ENCODE peak calls at places on chromosome 18, in eight cellular contexts. W, C, G, A, B, J, N and E are unnamed samples.
A peak's percentile ranks its signal among the peaks of the same experiment; 100 is the strongest.

GRCh38 chr18:42525905-42526304 is 570.9 kb downstream of the PIK3C3 start:
- DNase-seq in A (no peak), C (no peak), J (no peak), W (no peak), G (no peak), N (no peak), B (no peak), E (no peak)

GRCh38 chr18:2304378-2305175 is 266.7 kb downstream of the METTL4 start:
- DNase-seq in J (peak; percentile 46), C (no peak), A (no peak), N (peak; percentile 51), G (no peak), B (no peak), W (peak; percentile 23), E (no peak)

GRCh38 chr18:39966275-39966674 is 1988.8 kb upstream of the PIK3C3 start:
- DNase-seq in N (no peak), W (no peak), G (no peak), B (no peak), A (no peak), J (no peak), C (no peak), E (no peak)

GRCh38 chr18:52716926-52717325 is 376.9 kb downstream of the DCC start:
- DNase-seq in B (peak; percentile 38), N (peak; percentile 6), J (peak; percentile 8), A (no peak), G (peak; percentile 24), W (no peak), C (no peak), E (no peak)

GRCh38 chr18:30280861-30281470 is 761.6 kb downstream of the DSC3 start:
- DNase-seq in B (peak; percentile 59), J (peak; percentile 51), W (peak; percentile 50), N (peak; percentile 75), A (peak; percentile 34), C (peak; percentile 14), G (peak; percentile 16), E (peak; percentile 29)

GRCh38 chr18:4144201-4144600 is 310.9 kb downstream of the DLGAP1 start:
- DNase-seq in C (no peak), G (no peak), W (no peak), J (no peak), B (no peak), N (no peak), A (no peak), E (no peak)

GRCh38 chr18:23131693-23132319 is 3.5 kb upstream of the CABLES1 start:
- DNase-seq in C (no peak), B (peak; percentile 76), G (peak; percentile 70), N (peak; percentile 91), W (peak; percentile 65), A (peak; percentile 73), J (peak; percentile 87), E (peak; percentile 64)

GRCh38 chr18:11994708-11995444 is 13.6 kb downstream of the IMPA2 start:
- DNase-seq in J (no peak), W (peak; percentile 18), C (peak; percentile 88), G (no peak), B (no peak), A (no peak), N (no peak), E (no peak)

GRCh38 chr18:58394046-58394445 is 234.8 kb downstream of the ALPK2 start:
- DNase-seq in B (no peak), J (no peak), W (peak; percentile 55), G (no peak), A (no peak), N (no peak), C (peak; percentile 39), E (no peak)

GRCh38 chr18:11689031-11689971 is at the start of gene GNAL:
- DNase-seq in J (peak; percentile 68), C (peak; percentile 16), G (peak; percentile 75), W (peak; percentile 70), A (peak; percentile 77), B (peak; percentile 80), N (peak; percentile 92), E (peak; percentile 30)

GRCh38 chr18:40874233-40874632 is 1080.8 kb upstream of the PIK3C3 start:
- DNase-seq in G (no peak), J (peak; percentile 21), C (no peak), W (no peak), N (peak; percentile 77), A (no peak), B (no peak), E (no peak)

GRCh38 chr18:62334110-62334509 is 9.0 kb downstream of the TNFRSF11A start:
- DNase-seq in A (no peak), J (no peak), C (no peak), G (no peak), B (no peak), N (peak; percentile 69), W (peak; percentile 8), E (no peak)

GRCh38 chr18:2898131-2898640 is 51.4 kb downstream of the EMILIN2 start:
- DNase-seq in G (no peak), A (no peak), N (no peak), J (no peak), B (no peak), C (peak; percentile 52), W (peak; percentile 40), E (no peak)

GRCh38 chr18:58965930-58966662 is 101.4 kb downstream of the ZNF532 start:
- DNase-seq in A (no peak), J (no peak), C (no peak), B (no peak), W (no peak), N (no peak), G (no peak), E (no peak)

GRCh38 chr18:24914148-24914525 is 437.8 kb downstream of the ZNF521 start:
- DNase-seq in A (no peak), B (no peak), C (no peak), N (no peak), J (no peak), W (no peak), G (no peak), E (no peak)

GRCh38 chr18:77433076-77433475 is 183.4 kb downstream of the GALR1 start:
- DNase-seq in B (no peak), W (no peak), G (no peak), C (no peak), N (no peak), J (no peak), A (no peak), E (no peak)

GRCh38 chr18:77065221-77065981 is 67.2 kb downstream of the MBP start:
- DNase-seq in W (peak; percentile 85), G (no peak), B (peak; percentile 91), C (no peak), J (peak; percentile 97), A (peak; percentile 82), N (peak; percentile 97), E (peak; percentile 75)

GRCh38 chr18:55477537-55478300 is 110.3 kb downstream of the TCF4 start:
- DNase-seq in J (no peak), C (peak; percentile 23), A (no peak), B (peak; percentile 44), N (peak; percentile 72), W (peak; percentile 49), G (peak; percentile 33), E (no peak)
- TF ChIP-seq CTCF in J (no peak), C (peak; percentile 5), A (no peak), B (no peak), N (peak; percentile 27), W (peak; percentile 60), G (no peak), E (peak; percentile 14)

DNA sequence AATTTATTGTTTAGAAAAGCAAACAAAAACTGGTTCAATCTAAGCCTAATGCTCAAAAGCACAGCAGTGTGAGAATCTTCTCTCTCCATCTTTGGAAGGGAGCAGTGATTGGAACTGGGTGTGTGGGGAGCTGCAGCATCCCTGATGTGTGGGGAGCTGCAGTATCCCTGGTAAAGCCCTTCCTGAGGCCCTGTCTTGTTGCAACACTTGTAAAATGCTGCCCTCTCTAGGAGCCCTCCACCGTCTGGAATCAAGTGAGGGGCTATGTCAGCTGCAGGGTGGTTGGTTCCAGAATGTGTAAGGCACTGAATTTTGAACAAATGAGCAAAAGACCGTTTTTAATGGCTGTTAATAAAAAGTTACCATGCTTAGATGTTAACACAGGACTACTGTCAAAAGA is 147.7 kb upstream of the RAB12 start:
- DNase-seq in G (no peak), B (no peak), C (no peak), A (no peak), J (no peak), W (no peak), N (peak; percentile 13), E (no peak)
- TF ChIP-seq CTCF in G (no peak), B (no peak), C (no peak), A (no peak), J (no peak), W (no peak), N (no peak), E (no peak)

GRCh38 chr18:66043009-66043408 is 292.2 kb downstream of the CDH7 start:
- DNase-seq in A (no peak), G (no peak), N (no peak), J (no peak), B (no peak), C (no peak), W (no peak), E (no peak)

GRCh38 chr18:66048404-66048803 is 297.6 kb downstream of the CDH7 start:
- DNase-seq in W (no peak), C (peak; percentile 2), N (no peak), A (no peak), B (peak; percentile 1), G (no peak), J (no peak), E (no peak)

GRCh38 chr18:66046025-66046602 is 295.3 kb downstream of the CDH7 start:
- DNase-seq in A (no peak), W (no peak), J (no peak), G (no peak), N (no peak), B (no peak), C (no peak), E (no peak)
- TF ChIP-seq CTCF in A (no peak), W (no peak), J (no peak), G (no peak), N (no peak), B (no peak), C (no peak), E (no peak)

GRCh38 chr18:8063733-8064132 is 496.6 kb downstream of the PTPRM start:
- DNase-seq in N (no peak), W (no peak), G (no peak), C (no peak), A (no peak), B (no peak), J (no peak), E (no peak)
- TF ChIP-seq CTCF in N (no peak), W (no peak), G (no peak), C (no peak), A (peak; percentile 35), B (no peak), J (no peak), E (no peak)

GRCh38 chr18:37570336-37570930 is 4.8 kb upstream of the CELF4 start:
- DNase-seq in G (no peak), N (no peak), A (no peak), C (no peak), W (no peak), B (no peak), J (no peak), E (no peak)
- TF ChIP-seq CTCF in G (no peak), N (no peak), A (no peak), C (no peak), W (no peak), B (no peak), J (no peak), E (no peak)

GRCh38 chr18:32847719-32848118 is 74.9 kb upstream of the KLHL14 start:
- DNase-seq in C (no peak), W (no peak), J (no peak), G (no peak), N (no peak), B (no peak), A (no peak), E (no peak)
- TF ChIP-seq CTCF in C (peak; percentile 4), W (no peak), J (no peak), G (no peak), N (no peak), B (no peak), A (no peak), E (no peak)